ENCODE peak calls at places on chromosomes 4 and X, in eight cellular contexts. T is AG04450, V is neural crest cell, S is AG10803, Q is MCF 10A, A is mucosa of descending colon, G is PC-3, E is endodermal cell. K is an unnamed sample.
A peak's percentile ranks its signal among the peaks of the same experiment; 100 is the strongest.

GRCh38 chr4:183770900-183771299 is 111.8 kb downstream of the TRAPPC11 start:
- DNase-seq in T (no peak), V (no peak), S (no peak), Q (no peak), A (no peak), G (no peak), E (no peak), K (no peak)

GRCh38 chr4:13635281-13635799 is 7.8 kb upstream of the BOD1L1 start:
- DNase-seq in T (no peak), V (no peak), S (peak; percentile 58), Q (peak; percentile 5), A (no peak), G (no peak), E (no peak), K (no peak)

GRCh38 chr4:177177446-177178160 is 132.1 kb upstream of the NEIL3 start:
- DNase-seq in T (peak; percentile 72), V (no peak), S (peak; percentile 85), Q (no peak), A (no peak), G (no peak), E (no peak), K (no peak)

GRCh38 chrX:152245231-152245630 is 106.9 kb upstream of the MAGEA10 start:
- DNase-seq in T (no peak), V (no peak), S (no peak), Q (no peak), A (no peak), G (peak; percentile 2), E (no peak), K (no peak)

GRCh38 chr4:75002381-75002780 is 69.5 kb downstream of the PARM1 start:
- DNase-seq in T (no peak), V (no peak), S (no peak), Q (peak; percentile 43), A (no peak), G (peak; percentile 65), E (no peak), K (no peak)

GRCh38 chrX:152637649-152638442 is at the start of gene GABRQ:
- DNase-seq in T (no peak), V (peak; percentile 53), S (peak; percentile 0), Q (peak; percentile 46), A (peak; percentile 46), G (no peak), E (peak; percentile 94), K (peak; percentile 72)

GRCh38 chr4:140020457-140021361 is 133.3 kb downstream of the MAML3 start:
- DNase-seq in T (no peak), V (no peak), S (no peak), Q (no peak), A (no peak), G (peak; percentile 10), E (no peak), K (no peak)

GRCh38 chr4:107791902-107792301 is 32.8 kb upstream of the SGMS2 start:
- DNase-seq in T (no peak), V (no peak), S (no peak), Q (no peak), A (no peak), G (peak; percentile 33), E (no peak), K (no peak)

GRCh38 chrX:44011505-44011904 is 38.3 kb upstream of the NDP start:
- DNase-seq in T (no peak), V (no peak), S (no peak), Q (no peak), A (no peak), G (no peak), E (no peak), K (no peak)

GRCh38 chr4:110618091-110619000 is 4.5 kb downstream of the PITX2 start:
- DNase-seq in T (no peak), V (peak; percentile 30), S (no peak), Q (no peak), A (peak; percentile 49), G (peak; percentile 54), E (peak; percentile 90), K (no peak)

GRCh38 chrX:72621163-72621562 is 48.5 kb upstream of the HDAC8 start:
- DNase-seq in T (no peak), V (no peak), S (no peak), Q (no peak), A (no peak), G (peak; percentile 60), E (no peak), K (no peak)

GRCh38 chr4:80361329-80361900 is 25.9 kb downstream of the CFAP299 start:
- DNase-seq in T (no peak), V (no peak), S (peak; percentile 28), Q (peak; percentile 54), A (no peak), G (peak; percentile 68), E (no peak), K (peak; percentile 17)

GRCh38 chrX:25012793-25013592 is 2.8 kb downstream of the ARX start:
- DNase-seq in T (no peak), V (no peak), S (no peak), Q (no peak), A (no peak), G (no peak), E (peak; percentile 83), K (no peak)

GRCh38 chr4:81426770-81427604 is 44.7 kb downstream of the RASGEF1B start:
- DNase-seq in T (no peak), V (no peak), S (no peak), Q (peak; percentile 34), A (no peak), G (no peak), E (no peak), K (no peak)

GRCh38 chr4:103026868-103027267 is 7.4 kb upstream of the SLC9B1 start:
- DNase-seq in T (no peak), V (no peak), S (no peak), Q (peak; percentile 20), A (no peak), G (no peak), E (no peak), K (no peak)

GRCh38 chr4:155433636-155434360 is 57.0 kb upstream of the MAP9 start:
- DNase-seq in T (no peak), V (no peak), S (no peak), Q (peak; percentile 76), A (no peak), G (peak; percentile 87), E (no peak), K (peak; percentile 27)

GRCh38 chr4:143586080-143586479 is 72.6 kb downstream of the SMARCA5 start:
- DNase-seq in T (no peak), V (no peak), S (peak; percentile 40), Q (no peak), A (no peak), G (no peak), E (no peak), K (peak; percentile 38)

GRCh38 chr4:153204247-153205027 is at the start of gene TRIM2:
- DNase-seq in T (no peak), V (peak; percentile 61), S (peak; percentile 16), Q (no peak), A (peak; percentile 78), G (peak; percentile 70), E (peak; percentile 90), K (peak; percentile 85)

GRCh38 chr4:1872918-1873269 is 1.7 kb downstream of the NSD2 start:
- DNase-seq in T (peak; percentile 43), V (no peak), S (peak; percentile 78), Q (peak; percentile 34), A (no peak), G (peak; percentile 64), E (no peak), K (peak; percentile 37)

GRCh38 chr4:120850048-120850599 is 72.4 kb downstream of the PRDM5 start:
- DNase-seq in T (no peak), V (no peak), S (peak; percentile 85), Q (no peak), A (no peak), G (no peak), E (no peak), K (no peak)

DNA sequence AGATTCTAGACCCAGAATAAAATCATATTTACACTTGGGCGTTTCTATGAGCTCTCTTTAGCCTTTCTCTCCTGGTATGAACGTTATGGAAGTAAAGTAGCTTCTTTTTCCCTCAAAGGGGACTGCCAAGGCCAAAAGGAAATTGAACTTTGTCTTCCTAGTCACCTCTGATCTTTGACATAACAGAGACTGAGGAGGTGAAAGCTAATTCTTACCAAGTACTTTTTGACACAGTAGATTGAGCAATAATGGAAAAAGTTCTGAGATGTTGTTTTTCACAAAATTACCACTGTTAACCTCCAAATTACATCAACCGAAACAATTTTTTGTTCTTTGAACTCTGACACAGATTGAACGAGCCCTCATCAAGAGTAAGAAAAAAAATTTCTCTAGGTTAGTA is 318.4 kb downstream of the TEX13A start:
- DNase-seq in T (no peak), V (no peak), S (no peak), Q (no peak), A (no peak), G (no peak), E (no peak), K (no peak)
- TF ChIP-seq CTCF in T (no peak), V (no peak), S (no peak), Q (no peak), A (no peak), G (no peak), E (no peak), K (no peak)

DNA sequence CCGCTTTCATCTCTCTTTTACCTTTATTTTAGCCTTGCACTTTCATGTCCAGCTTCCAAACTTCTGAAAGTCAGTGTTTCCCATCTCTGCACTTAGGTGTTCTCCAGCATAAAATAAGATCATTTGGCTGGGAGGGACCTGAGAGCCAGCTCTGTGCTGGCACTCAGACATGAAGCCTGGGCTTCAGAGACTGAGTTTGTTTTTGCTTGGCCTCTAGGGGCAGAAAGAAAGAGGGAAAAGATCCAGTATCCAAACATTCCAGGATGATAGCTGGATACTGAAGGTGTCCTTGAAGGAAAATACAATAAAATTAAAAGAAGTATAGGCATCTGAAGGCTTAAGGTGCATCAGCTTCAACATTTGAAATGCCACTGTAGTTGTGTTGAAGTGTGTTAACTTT is 202.4 kb upstream of the ZIC3 start:
- DNase-seq in T (no peak), V (no peak), S (no peak), Q (no peak), A (no peak), G (no peak), E (no peak), K (no peak)
- TF ChIP-seq CTCF in T (no peak), V (no peak), S (no peak), Q (no peak), A (no peak), G (no peak), E (peak; percentile 62), K (no peak)

GRCh38 chrX:11600578-11600977 is 65.1 kb downstream of the ARHGAP6 start:
- DNase-seq in T (no peak), V (no peak), S (no peak), Q (no peak), A (no peak), G (no peak), E (peak; percentile 42), K (no peak)
- TF ChIP-seq CTCF in T (no peak), V (no peak), S (no peak), Q (no peak), A (no peak), G (peak; percentile 19), E (no peak), K (no peak)

GRCh38 chr4:128636906-128637305 is 172.6 kb upstream of the JADE1 start:
- DNase-seq in T (no peak), V (no peak), S (no peak), Q (no peak), A (no peak), G (no peak), E (no peak), K (no peak)

GRCh38 chr4:128635141-128635911 is 174.2 kb upstream of the JADE1 start:
- DNase-seq in T (peak; percentile 43), V (no peak), S (peak; percentile 16), Q (no peak), A (no peak), G (no peak), E (peak; percentile 64), K (peak; percentile 99)

GRCh38 chr4:128635939-128636551 is 173.5 kb upstream of the JADE1 start:
- DNase-seq in T (no peak), V (no peak), S (peak; percentile 16), Q (no peak), A (no peak), G (no peak), E (peak; percentile 74), K (peak; percentile 47)

GRCh38 chr4:128639586-128640270 is 169.8 kb upstream of the JADE1 start:
- DNase-seq in T (no peak), V (no peak), S (peak; percentile 67), Q (no peak), A (no peak), G (no peak), E (no peak), K (no peak)
- TF ChIP-seq CTCF in T (no peak), V (no peak), S (no peak), Q (no peak), A (no peak), G (no peak), E (no peak), K (no peak)